ENCODE peak calls at places on chromosomes 13 and 19, in ten cellular contexts. One of them, this sample, is unnamed.
A peak's percentile ranks its signal among the peaks of the same experiment; 100 is the strongest.

GRCh38 chr19:16416574-16416973 is 55.2 kb downstream of the EPS15L1 start:
- DNase-seq in mucosa of descending colon: no peak
- DNase-seq in thoracic aorta: no peak
- DNase-seq in progenitor cell of endocrine pancreas: no peak
- DNase-seq in bronchial epithelial cell: no peak
- DNase-seq in endothelial cell: no peak
- DNase-seq in WTC11: no peak
- DNase-seq in omental fat pad: no peak
- DNase-seq in GM12865: no peak
- DNase-seq in chondrocyte: no peak
- DNase-seq in this sample: no peak

GRCh38 chr19:5206751-5207075 is 133.9 kb downstream of the PTPRS start:
- DNase-seq in mucosa of descending colon: no peak
- DNase-seq in thoracic aorta: no peak
- DNase-seq in progenitor cell of endocrine pancreas: no peak
- DNase-seq in bronchial epithelial cell: no peak
- DNase-seq in endothelial cell: no peak
- DNase-seq in WTC11: no peak
- DNase-seq in omental fat pad: no peak
- DNase-seq in GM12865: no peak
- DNase-seq in chondrocyte: no peak
- DNase-seq in this sample: no peak

GRCh38 chr13:40116008-40116407 is 460.5 kb downstream of the COG6 start:
- DNase-seq in mucosa of descending colon: peak; percentile 79
- DNase-seq in thoracic aorta: no peak
- DNase-seq in progenitor cell of endocrine pancreas: no peak
- DNase-seq in bronchial epithelial cell: peak; percentile 92
- DNase-seq in endothelial cell: no peak
- DNase-seq in WTC11: no peak
- DNase-seq in omental fat pad: no peak
- DNase-seq in GM12865: peak; percentile 62
- DNase-seq in chondrocyte: no peak
- DNase-seq in this sample: peak; percentile 67

GRCh38 chr19:49688531-49689132 is 762 bp upstream of the ADM5 start:
- DNase-seq in mucosa of descending colon: no peak
- DNase-seq in thoracic aorta: no peak
- DNase-seq in progenitor cell of endocrine pancreas: no peak
- DNase-seq in bronchial epithelial cell: no peak
- DNase-seq in endothelial cell: no peak
- DNase-seq in WTC11: no peak
- DNase-seq in omental fat pad: no peak
- DNase-seq in GM12865: peak; percentile 22
- DNase-seq in chondrocyte: no peak
- DNase-seq in this sample: no peak

GRCh38 chr13:24168980-24169379 is 8.5 kb downstream of the SPATA13 start:
- DNase-seq in mucosa of descending colon: no peak
- DNase-seq in thoracic aorta: no peak
- DNase-seq in progenitor cell of endocrine pancreas: no peak
- DNase-seq in bronchial epithelial cell: no peak
- DNase-seq in endothelial cell: no peak
- DNase-seq in WTC11: no peak
- DNase-seq in omental fat pad: no peak
- DNase-seq in GM12865: no peak
- DNase-seq in chondrocyte: no peak
- DNase-seq in this sample: no peak

GRCh38 chr19:48613024-48613851 is 1.6 kb downstream of the FAM83E start:
- DNase-seq in mucosa of descending colon: peak; percentile 71
- DNase-seq in thoracic aorta: no peak
- DNase-seq in progenitor cell of endocrine pancreas: no peak
- DNase-seq in bronchial epithelial cell: no peak
- DNase-seq in endothelial cell: no peak
- DNase-seq in WTC11: no peak
- DNase-seq in omental fat pad: no peak
- DNase-seq in GM12865: peak; percentile 26
- DNase-seq in chondrocyte: no peak
- DNase-seq in this sample: peak; percentile 50

GRCh38 chr13:20401958-20402856 is 123.5 kb downstream of the CRYL1 start:
- DNase-seq in mucosa of descending colon: no peak
- DNase-seq in thoracic aorta: no peak
- DNase-seq in progenitor cell of endocrine pancreas: no peak
- DNase-seq in bronchial epithelial cell: peak; percentile 87
- DNase-seq in endothelial cell: no peak
- DNase-seq in WTC11: no peak
- DNase-seq in omental fat pad: no peak
- DNase-seq in GM12865: no peak
- DNase-seq in chondrocyte: no peak
- DNase-seq in this sample: no peak

GRCh38 chr19:1412995-1413889 is 5.9 kb downstream of the DAZAP1 start:
- DNase-seq in mucosa of descending colon: no peak
- DNase-seq in thoracic aorta: no peak
- DNase-seq in progenitor cell of endocrine pancreas: no peak
- DNase-seq in bronchial epithelial cell: no peak
- DNase-seq in endothelial cell: no peak
- DNase-seq in WTC11: no peak
- DNase-seq in omental fat pad: no peak
- DNase-seq in GM12865: peak; percentile 56
- DNase-seq in chondrocyte: peak; percentile 92
- DNase-seq in this sample: no peak

GRCh38 chr19:36987091-36987490 is 71.0 kb downstream of the ZNF568 start:
- DNase-seq in mucosa of descending colon: no peak
- DNase-seq in thoracic aorta: no peak
- DNase-seq in progenitor cell of endocrine pancreas: no peak
- DNase-seq in bronchial epithelial cell: no peak
- DNase-seq in endothelial cell: no peak
- DNase-seq in WTC11: no peak
- DNase-seq in omental fat pad: no peak
- DNase-seq in GM12865: no peak
- DNase-seq in chondrocyte: no peak
- DNase-seq in this sample: no peak

DNA sequence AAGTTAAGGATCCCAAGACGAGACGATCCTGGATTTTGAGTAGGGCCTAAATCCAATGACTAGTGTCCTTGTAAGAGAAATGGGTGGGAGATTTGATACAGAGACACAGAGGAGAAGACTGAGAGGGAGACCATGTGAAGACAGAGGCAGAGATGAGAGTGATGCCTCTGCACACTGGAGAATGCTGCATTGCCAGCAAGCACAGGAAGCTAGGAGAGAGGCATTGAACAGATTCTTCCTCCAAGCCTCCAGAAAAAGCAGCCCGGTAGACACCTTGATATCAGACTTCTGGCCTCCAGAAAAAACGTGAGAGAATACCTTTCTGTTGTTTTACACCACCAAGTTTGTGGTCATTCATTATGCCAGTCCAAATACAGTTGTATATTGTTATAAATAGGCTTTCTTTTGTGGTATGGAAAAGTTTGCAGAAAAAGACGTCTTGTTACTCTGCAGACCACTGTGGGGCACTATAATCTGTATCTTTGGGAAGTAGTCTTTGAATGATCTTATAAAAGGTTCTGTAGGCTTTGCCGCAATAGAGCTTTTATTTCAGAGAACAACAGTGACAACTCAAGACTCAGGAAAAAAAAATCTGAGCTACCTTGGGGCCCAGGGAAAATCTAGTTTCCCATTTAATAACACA is 17.9 kb upstream of the RFC3 start:
- DNase-seq in mucosa of descending colon: no peak
- DNase-seq in thoracic aorta: no peak
- DNase-seq in progenitor cell of endocrine pancreas: no peak
- DNase-seq in bronchial epithelial cell: peak; percentile 43
- DNase-seq in endothelial cell: no peak
- DNase-seq in WTC11: no peak
- DNase-seq in omental fat pad: no peak
- DNase-seq in GM12865: peak; percentile 7
- DNase-seq in chondrocyte: no peak
- DNase-seq in this sample: no peak
- TF ChIP-seq CTCF in mucosa of descending colon: no peak
- TF ChIP-seq CTCF in thoracic aorta: no peak
- TF ChIP-seq CTCF in progenitor cell of endocrine pancreas: peak; percentile 39
- TF ChIP-seq CTCF in bronchial epithelial cell: peak; percentile 19
- TF ChIP-seq CTCF in endothelial cell: no peak
- TF ChIP-seq CTCF in WTC11: no peak
- TF ChIP-seq CTCF in omental fat pad: no peak
- TF ChIP-seq CTCF in GM12865: peak; percentile 7
- TF ChIP-seq CTCF in chondrocyte: peak; percentile 82
- TF ChIP-seq CTCF in this sample: no peak

GRCh38 chr13:33110386-33110712 is 94.1 kb downstream of the KL start:
- DNase-seq in mucosa of descending colon: no peak
- DNase-seq in thoracic aorta: no peak
- DNase-seq in progenitor cell of endocrine pancreas: no peak
- DNase-seq in bronchial epithelial cell: no peak
- DNase-seq in endothelial cell: no peak
- DNase-seq in WTC11: no peak
- DNase-seq in omental fat pad: no peak
- DNase-seq in GM12865: no peak
- DNase-seq in chondrocyte: no peak
- DNase-seq in this sample: no peak

GRCh38 chr13:33110713-33111413 is 94.6 kb downstream of the KL start:
- DNase-seq in mucosa of descending colon: peak; percentile 44
- DNase-seq in thoracic aorta: no peak
- DNase-seq in progenitor cell of endocrine pancreas: no peak
- DNase-seq in bronchial epithelial cell: no peak
- DNase-seq in endothelial cell: no peak
- DNase-seq in WTC11: no peak
- DNase-seq in omental fat pad: no peak
- DNase-seq in GM12865: peak; percentile 73
- DNase-seq in chondrocyte: no peak
- DNase-seq in this sample: no peak

GRCh38 chr13:33109319-33109718 is 93.1 kb downstream of the KL start:
- DNase-seq in mucosa of descending colon: no peak
- DNase-seq in thoracic aorta: no peak
- DNase-seq in progenitor cell of endocrine pancreas: no peak
- DNase-seq in bronchial epithelial cell: no peak
- DNase-seq in endothelial cell: no peak
- DNase-seq in WTC11: no peak
- DNase-seq in omental fat pad: no peak
- DNase-seq in GM12865: peak; percentile 81
- DNase-seq in chondrocyte: no peak
- DNase-seq in this sample: no peak

GRCh38 chr13:33108620-33109019 is 92.4 kb downstream of the KL start:
- DNase-seq in mucosa of descending colon: no peak
- DNase-seq in thoracic aorta: no peak
- DNase-seq in progenitor cell of endocrine pancreas: no peak
- DNase-seq in bronchial epithelial cell: no peak
- DNase-seq in endothelial cell: no peak
- DNase-seq in WTC11: no peak
- DNase-seq in omental fat pad: no peak
- DNase-seq in GM12865: no peak
- DNase-seq in chondrocyte: no peak
- DNase-seq in this sample: no peak

GRCh38 chr13:33109801-33110200 is 93.6 kb downstream of the KL start:
- DNase-seq in mucosa of descending colon: no peak
- DNase-seq in thoracic aorta: no peak
- DNase-seq in progenitor cell of endocrine pancreas: no peak
- DNase-seq in bronchial epithelial cell: no peak
- DNase-seq in endothelial cell: peak; percentile 54
- DNase-seq in WTC11: peak; percentile 72
- DNase-seq in omental fat pad: no peak
- DNase-seq in GM12865: peak; percentile 93
- DNase-seq in chondrocyte: no peak
- DNase-seq in this sample: peak; percentile 3
- TF ChIP-seq CTCF in mucosa of descending colon: no peak
- TF ChIP-seq CTCF in thoracic aorta: no peak
- TF ChIP-seq CTCF in progenitor cell of endocrine pancreas: no peak
- TF ChIP-seq CTCF in bronchial epithelial cell: no peak
- TF ChIP-seq CTCF in endothelial cell: peak; percentile 45
- TF ChIP-seq CTCF in WTC11: no peak
- TF ChIP-seq CTCF in omental fat pad: no peak
- TF ChIP-seq CTCF in GM12865: peak; percentile 92
- TF ChIP-seq CTCF in chondrocyte: peak; percentile 46
- TF ChIP-seq CTCF in this sample: no peak

GRCh38 chr19:13839938-13840750 is 36.8 kb upstream of the NANOS3 start:
- DNase-seq in mucosa of descending colon: peak; percentile 90
- DNase-seq in thoracic aorta: no peak
- DNase-seq in progenitor cell of endocrine pancreas: no peak
- DNase-seq in bronchial epithelial cell: peak; percentile 62
- DNase-seq in endothelial cell: no peak
- DNase-seq in WTC11: no peak
- DNase-seq in omental fat pad: no peak
- DNase-seq in GM12865: no peak
- DNase-seq in chondrocyte: peak; percentile 95
- DNase-seq in this sample: peak; percentile 76
- TF ChIP-seq CTCF in mucosa of descending colon: no peak
- TF ChIP-seq CTCF in thoracic aorta: no peak
- TF ChIP-seq CTCF in progenitor cell of endocrine pancreas: no peak
- TF ChIP-seq CTCF in bronchial epithelial cell: no peak
- TF ChIP-seq CTCF in endothelial cell: no peak
- TF ChIP-seq CTCF in WTC11: no peak
- TF ChIP-seq CTCF in omental fat pad: no peak
- TF ChIP-seq CTCF in GM12865: no peak
- TF ChIP-seq CTCF in chondrocyte: no peak
- TF ChIP-seq CTCF in this sample: no peak

DNA sequence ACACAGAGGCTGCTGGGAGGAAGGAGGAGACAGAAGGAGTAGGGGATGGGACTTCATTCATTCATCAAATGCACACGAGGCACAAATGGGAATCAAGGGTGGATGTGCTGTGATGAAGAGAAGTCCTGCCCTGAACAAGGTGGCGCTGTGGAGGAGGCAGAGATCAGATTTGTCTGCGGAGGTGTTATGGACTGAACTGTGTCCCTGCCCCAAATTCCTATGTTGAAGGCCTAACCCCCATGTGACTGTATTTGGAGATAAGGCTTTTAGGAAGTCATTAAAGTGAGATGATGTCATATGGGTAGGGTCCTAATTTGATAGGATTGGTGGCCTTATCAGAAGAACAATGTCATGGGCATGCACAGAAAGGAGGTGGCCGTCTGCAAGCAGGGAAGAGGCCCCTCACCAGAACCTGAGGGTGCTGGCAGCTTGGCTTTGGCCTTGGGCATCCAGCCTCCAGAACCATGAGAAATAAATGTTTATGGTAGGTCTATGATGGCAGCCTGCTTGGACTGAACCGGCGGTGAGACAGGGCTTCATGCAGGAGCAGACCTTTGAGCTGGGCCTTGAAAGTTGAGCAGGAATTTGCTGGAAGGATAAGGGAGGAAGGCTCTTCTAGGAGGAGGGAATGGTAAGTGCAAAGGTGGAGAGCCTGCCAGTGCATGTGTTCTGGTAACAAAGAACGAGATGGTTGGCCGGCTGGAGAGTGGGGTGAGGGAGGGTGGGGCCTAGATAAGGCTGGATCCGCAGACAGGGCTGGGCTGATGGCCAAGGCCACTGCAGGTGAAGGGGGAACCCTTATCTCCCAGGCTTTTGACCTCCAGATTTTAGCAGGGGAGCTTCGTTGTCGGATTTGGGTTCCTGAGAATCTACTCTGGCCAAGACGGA is 2.7 kb upstream of the CEBPA start:
- DNase-seq in mucosa of descending colon: peak; percentile 88
- DNase-seq in thoracic aorta: no peak
- DNase-seq in progenitor cell of endocrine pancreas: no peak
- DNase-seq in bronchial epithelial cell: no peak
- DNase-seq in endothelial cell: no peak
- DNase-seq in WTC11: no peak
- DNase-seq in omental fat pad: no peak
- DNase-seq in GM12865: no peak
- DNase-seq in chondrocyte: no peak
- DNase-seq in this sample: no peak
- TF ChIP-seq CTCF in mucosa of descending colon: no peak
- TF ChIP-seq CTCF in thoracic aorta: no peak
- TF ChIP-seq CTCF in progenitor cell of endocrine pancreas: no peak
- TF ChIP-seq CTCF in bronchial epithelial cell: peak; percentile 23
- TF ChIP-seq CTCF in endothelial cell: no peak
- TF ChIP-seq CTCF in WTC11: no peak
- TF ChIP-seq CTCF in omental fat pad: no peak
- TF ChIP-seq CTCF in GM12865: no peak
- TF ChIP-seq CTCF in chondrocyte: no peak
- TF ChIP-seq CTCF in this sample: no peak